ENCODE peak calls at places on chromosomes 7 and 10, in ten cellular contexts. One of them, this sample, is unnamed.

GRCh38 chr7:4725014-4725951 is 43.2 kb downstream of the FOXK1 start:
- DNase-seq in activated CD4-positive, alpha-beta T cell treated with anti-CD3 and anti-CD28 coated beads, Interleukin-2, amount 50 U/mL, for 1 hour: peak
- DNase-seq in CD8-positive, alpha-beta memory T cell: peak
- DNase-seq in effector CD8-positive, alpha-beta T cell: peak
- DNase-seq in ecto neural progenitor cell: peak
- DNase-seq in activated CD8-positive, alpha-beta T cell treated with anti-CD3 and anti-CD28 coated beads, Interleukin-2, amount 10 ng/mL, durations not matched to agents 7 days and 5 days: peak
- DNase-seq in T-helper 1 cell: peak
- DNase-seq in IMR-90: peak
- DNase-seq in sigmoid colon: peak
- DNase-seq in A549: peak
- DNase-seq in this sample: peak

GRCh38 chr10:37476285-37476684 is 350.9 kb downstream of the ANKRD30A start:
- DNase-seq in activated CD4-positive, alpha-beta T cell treated with anti-CD3 and anti-CD28 coated beads, Interleukin-2, amount 50 U/mL, for 1 hour: no peak
- DNase-seq in IMR-90: no peak
- DNase-seq in effector CD8-positive, alpha-beta T cell: no peak
- DNase-seq in A549: no peak
- DNase-seq in activated CD8-positive, alpha-beta T cell treated with anti-CD3 and anti-CD28 coated beads, Interleukin-2, amount 10 ng/mL, durations not matched to agents 7 days and 5 days: no peak
- DNase-seq in CD8-positive, alpha-beta memory T cell: no peak
- DNase-seq in sigmoid colon: no peak
- DNase-seq in T-helper 1 cell: no peak
- DNase-seq in ecto neural progenitor cell: no peak
- DNase-seq in this sample: no peak

GRCh38 chr10:112140110-112140755 is 43.3 kb downstream of the GPAM start:
- DNase-seq in IMR-90: peak
- DNase-seq in sigmoid colon: peak
- DNase-seq in effector CD8-positive, alpha-beta T cell: peak
- DNase-seq in A549: peak
- DNase-seq in CD8-positive, alpha-beta memory T cell: peak
- DNase-seq in activated CD8-positive, alpha-beta T cell treated with anti-CD3 and anti-CD28 coated beads, Interleukin-2, amount 10 ng/mL, durations not matched to agents 7 days and 5 days: peak
- DNase-seq in T-helper 1 cell: peak
- DNase-seq in activated CD4-positive, alpha-beta T cell treated with anti-CD3 and anti-CD28 coated beads, Interleukin-2, amount 50 U/mL, for 1 hour: peak
- DNase-seq in ecto neural progenitor cell: peak
- DNase-seq in this sample: peak

GRCh38 chr10:79409038-79410035 is 36.1 kb downstream of the ZCCHC24 start:
- DNase-seq in activated CD4-positive, alpha-beta T cell treated with anti-CD3 and anti-CD28 coated beads, Interleukin-2, amount 50 U/mL, for 1 hour: no peak
- DNase-seq in activated CD8-positive, alpha-beta T cell treated with anti-CD3 and anti-CD28 coated beads, Interleukin-2, amount 10 ng/mL, durations not matched to agents 7 days and 5 days: no peak
- DNase-seq in sigmoid colon: peak
- DNase-seq in T-helper 1 cell: no peak
- DNase-seq in IMR-90: no peak
- DNase-seq in CD8-positive, alpha-beta memory T cell: no peak
- DNase-seq in ecto neural progenitor cell: no peak
- DNase-seq in A549: no peak
- DNase-seq in effector CD8-positive, alpha-beta T cell: no peak
- DNase-seq in this sample: no peak

GRCh38 chr10:110725809-110726641 is 81.9 kb downstream of the RBM20 start:
- DNase-seq in IMR-90: peak
- DNase-seq in ecto neural progenitor cell: no peak
- DNase-seq in A549: no peak
- DNase-seq in activated CD8-positive, alpha-beta T cell treated with anti-CD3 and anti-CD28 coated beads, Interleukin-2, amount 10 ng/mL, durations not matched to agents 7 days and 5 days: no peak
- DNase-seq in sigmoid colon: no peak
- DNase-seq in effector CD8-positive, alpha-beta T cell: no peak
- DNase-seq in CD8-positive, alpha-beta memory T cell: no peak
- DNase-seq in T-helper 1 cell: no peak
- DNase-seq in activated CD4-positive, alpha-beta T cell treated with anti-CD3 and anti-CD28 coated beads, Interleukin-2, amount 50 U/mL, for 1 hour: no peak
- DNase-seq in this sample: no peak

GRCh38 chr10:94103192-94103591 is 109.5 kb downstream of the PLCE1 start:
- DNase-seq in T-helper 1 cell: no peak
- DNase-seq in ecto neural progenitor cell: no peak
- DNase-seq in IMR-90: no peak
- DNase-seq in effector CD8-positive, alpha-beta T cell: no peak
- DNase-seq in activated CD4-positive, alpha-beta T cell treated with anti-CD3 and anti-CD28 coated beads, Interleukin-2, amount 50 U/mL, for 1 hour: no peak
- DNase-seq in A549: no peak
- DNase-seq in sigmoid colon: no peak
- DNase-seq in activated CD8-positive, alpha-beta T cell treated with anti-CD3 and anti-CD28 coated beads, Interleukin-2, amount 10 ng/mL, durations not matched to agents 7 days and 5 days: no peak
- DNase-seq in CD8-positive, alpha-beta memory T cell: no peak
- DNase-seq in this sample: no peak

GRCh38 chr10:114631090-114631677 is 26.9 kb downstream of the ABLIM1 start:
- DNase-seq in effector CD8-positive, alpha-beta T cell: no peak
- DNase-seq in IMR-90: no peak
- DNase-seq in sigmoid colon: no peak
- DNase-seq in A549: no peak
- DNase-seq in ecto neural progenitor cell: no peak
- DNase-seq in CD8-positive, alpha-beta memory T cell: no peak
- DNase-seq in T-helper 1 cell: no peak
- DNase-seq in activated CD4-positive, alpha-beta T cell treated with anti-CD3 and anti-CD28 coated beads, Interleukin-2, amount 50 U/mL, for 1 hour: no peak
- DNase-seq in activated CD8-positive, alpha-beta T cell treated with anti-CD3 and anti-CD28 coated beads, Interleukin-2, amount 10 ng/mL, durations not matched to agents 7 days and 5 days: no peak
- DNase-seq in this sample: no peak

GRCh38 chr10:110610308-110610774 is 33.8 kb upstream of the RBM20 start:
- DNase-seq in activated CD4-positive, alpha-beta T cell treated with anti-CD3 and anti-CD28 coated beads, Interleukin-2, amount 50 U/mL, for 1 hour: peak
- DNase-seq in effector CD8-positive, alpha-beta T cell: peak
- DNase-seq in ecto neural progenitor cell: peak
- DNase-seq in sigmoid colon: no peak
- DNase-seq in activated CD8-positive, alpha-beta T cell treated with anti-CD3 and anti-CD28 coated beads, Interleukin-2, amount 10 ng/mL, durations not matched to agents 7 days and 5 days: peak
- DNase-seq in T-helper 1 cell: peak
- DNase-seq in A549: peak
- DNase-seq in IMR-90: peak
- DNase-seq in CD8-positive, alpha-beta memory T cell: peak
- DNase-seq in this sample: peak

GRCh38 chr7:22884911-22885823 is 62.5 kb upstream of the TOMM7 start:
- DNase-seq in CD8-positive, alpha-beta memory T cell: no peak
- DNase-seq in ecto neural progenitor cell: no peak
- DNase-seq in effector CD8-positive, alpha-beta T cell: no peak
- DNase-seq in sigmoid colon: no peak
- DNase-seq in IMR-90: peak
- DNase-seq in activated CD8-positive, alpha-beta T cell treated with anti-CD3 and anti-CD28 coated beads, Interleukin-2, amount 10 ng/mL, durations not matched to agents 7 days and 5 days: no peak
- DNase-seq in activated CD4-positive, alpha-beta T cell treated with anti-CD3 and anti-CD28 coated beads, Interleukin-2, amount 50 U/mL, for 1 hour: no peak
- DNase-seq in A549: no peak
- DNase-seq in T-helper 1 cell: peak
- DNase-seq in this sample: no peak

GRCh38 chr7:118006979-118007378 is 133.7 kb upstream of the CTTNBP2 start:
- DNase-seq in activated CD4-positive, alpha-beta T cell treated with anti-CD3 and anti-CD28 coated beads, Interleukin-2, amount 50 U/mL, for 1 hour: no peak
- DNase-seq in T-helper 1 cell: no peak
- DNase-seq in CD8-positive, alpha-beta memory T cell: no peak
- DNase-seq in effector CD8-positive, alpha-beta T cell: no peak
- DNase-seq in sigmoid colon: no peak
- DNase-seq in ecto neural progenitor cell: no peak
- DNase-seq in activated CD8-positive, alpha-beta T cell treated with anti-CD3 and anti-CD28 coated beads, Interleukin-2, amount 10 ng/mL, durations not matched to agents 7 days and 5 days: no peak
- DNase-seq in IMR-90: no peak
- DNase-seq in A549: no peak
- DNase-seq in this sample: no peak

GRCh38 chr10:51386248-51386885 is 312.1 kb downstream of the PRKG1 start:
- DNase-seq in T-helper 1 cell: no peak
- DNase-seq in sigmoid colon: no peak
- DNase-seq in effector CD8-positive, alpha-beta T cell: no peak
- DNase-seq in ecto neural progenitor cell: no peak
- DNase-seq in A549: no peak
- DNase-seq in CD8-positive, alpha-beta memory T cell: no peak
- DNase-seq in activated CD4-positive, alpha-beta T cell treated with anti-CD3 and anti-CD28 coated beads, Interleukin-2, amount 50 U/mL, for 1 hour: no peak
- DNase-seq in activated CD8-positive, alpha-beta T cell treated with anti-CD3 and anti-CD28 coated beads, Interleukin-2, amount 10 ng/mL, durations not matched to agents 7 days and 5 days: no peak
- DNase-seq in IMR-90: peak
- DNase-seq in this sample: no peak

GRCh38 chr10:50316695-50317648 is 65.7 kb upstream of the ASAH2 start:
- DNase-seq in activated CD4-positive, alpha-beta T cell treated with anti-CD3 and anti-CD28 coated beads, Interleukin-2, amount 50 U/mL, for 1 hour: no peak
- DNase-seq in sigmoid colon: no peak
- DNase-seq in IMR-90: peak
- DNase-seq in ecto neural progenitor cell: no peak
- DNase-seq in T-helper 1 cell: no peak
- DNase-seq in A549: no peak
- DNase-seq in activated CD8-positive, alpha-beta T cell treated with anti-CD3 and anti-CD28 coated beads, Interleukin-2, amount 10 ng/mL, durations not matched to agents 7 days and 5 days: no peak
- DNase-seq in effector CD8-positive, alpha-beta T cell: no peak
- DNase-seq in CD8-positive, alpha-beta memory T cell: no peak
- DNase-seq in this sample: no peak

GRCh38 chr7:105173586-105173985 is 159.6 kb downstream of the KMT2E start:
- DNase-seq in T-helper 1 cell: no peak
- DNase-seq in activated CD8-positive, alpha-beta T cell treated with anti-CD3 and anti-CD28 coated beads, Interleukin-2, amount 10 ng/mL, durations not matched to agents 7 days and 5 days: no peak
- DNase-seq in effector CD8-positive, alpha-beta T cell: no peak
- DNase-seq in A549: no peak
- DNase-seq in ecto neural progenitor cell: no peak
- DNase-seq in activated CD4-positive, alpha-beta T cell treated with anti-CD3 and anti-CD28 coated beads, Interleukin-2, amount 50 U/mL, for 1 hour: no peak
- DNase-seq in IMR-90: no peak
- DNase-seq in CD8-positive, alpha-beta memory T cell: no peak
- DNase-seq in sigmoid colon: no peak
- DNase-seq in this sample: no peak

GRCh38 chr7:16114633-16115032 is 306.7 kb downstream of the CRPPA start:
- DNase-seq in ecto neural progenitor cell: no peak
- DNase-seq in effector CD8-positive, alpha-beta T cell: no peak
- DNase-seq in T-helper 1 cell: no peak
- DNase-seq in sigmoid colon: no peak
- DNase-seq in IMR-90: peak
- DNase-seq in A549: no peak
- DNase-seq in activated CD8-positive, alpha-beta T cell treated with anti-CD3 and anti-CD28 coated beads, Interleukin-2, amount 10 ng/mL, durations not matched to agents 7 days and 5 days: no peak
- DNase-seq in CD8-positive, alpha-beta memory T cell: no peak
- DNase-seq in activated CD4-positive, alpha-beta T cell treated with anti-CD3 and anti-CD28 coated beads, Interleukin-2, amount 50 U/mL, for 1 hour: no peak
- DNase-seq in this sample: no peak

GRCh38 chr10:88730864-88731263 is 24.8 kb downstream of the LIPK start:
- DNase-seq in sigmoid colon: no peak
- DNase-seq in effector CD8-positive, alpha-beta T cell: no peak
- DNase-seq in T-helper 1 cell: no peak
- DNase-seq in ecto neural progenitor cell: no peak
- DNase-seq in IMR-90: no peak
- DNase-seq in CD8-positive, alpha-beta memory T cell: no peak
- DNase-seq in activated CD4-positive, alpha-beta T cell treated with anti-CD3 and anti-CD28 coated beads, Interleukin-2, amount 50 U/mL, for 1 hour: no peak
- DNase-seq in A549: no peak
- DNase-seq in activated CD8-positive, alpha-beta T cell treated with anti-CD3 and anti-CD28 coated beads, Interleukin-2, amount 10 ng/mL, durations not matched to agents 7 days and 5 days: no peak
- DNase-seq in this sample: no peak

GRCh38 chr7:117008849-117009531 is 55.7 kb downstream of the ST7 start:
- DNase-seq in CD8-positive, alpha-beta memory T cell: peak
- DNase-seq in T-helper 1 cell: peak
- DNase-seq in IMR-90: peak
- DNase-seq in sigmoid colon: no peak
- DNase-seq in ecto neural progenitor cell: no peak
- DNase-seq in activated CD8-positive, alpha-beta T cell treated with anti-CD3 and anti-CD28 coated beads, Interleukin-2, amount 10 ng/mL, durations not matched to agents 7 days and 5 days: peak
- DNase-seq in effector CD8-positive, alpha-beta T cell: no peak
- DNase-seq in activated CD4-positive, alpha-beta T cell treated with anti-CD3 and anti-CD28 coated beads, Interleukin-2, amount 50 U/mL, for 1 hour: no peak
- DNase-seq in A549: no peak
- DNase-seq in this sample: no peak

GRCh38 chr10:27783660-27784059 is 38.0 kb upstream of the MKX start:
- DNase-seq in T-helper 1 cell: peak
- DNase-seq in CD8-positive, alpha-beta memory T cell: no peak
- DNase-seq in A549: peak
- DNase-seq in activated CD4-positive, alpha-beta T cell treated with anti-CD3 and anti-CD28 coated beads, Interleukin-2, amount 50 U/mL, for 1 hour: peak
- DNase-seq in effector CD8-positive, alpha-beta T cell: no peak
- DNase-seq in ecto neural progenitor cell: peak
- DNase-seq in IMR-90: peak
- DNase-seq in activated CD8-positive, alpha-beta T cell treated with anti-CD3 and anti-CD28 coated beads, Interleukin-2, amount 10 ng/mL, durations not matched to agents 7 days and 5 days: peak
- DNase-seq in sigmoid colon: no peak
- DNase-seq in this sample: no peak

GRCh38 chr7:118657391-118658005 is 433.0 kb downstream of the ANKRD7 start:
- DNase-seq in T-helper 1 cell: no peak
- DNase-seq in activated CD8-positive, alpha-beta T cell treated with anti-CD3 and anti-CD28 coated beads, Interleukin-2, amount 10 ng/mL, durations not matched to agents 7 days and 5 days: no peak
- DNase-seq in IMR-90: no peak
- DNase-seq in ecto neural progenitor cell: no peak
- DNase-seq in CD8-positive, alpha-beta memory T cell: no peak
- DNase-seq in A549: no peak
- DNase-seq in activated CD4-positive, alpha-beta T cell treated with anti-CD3 and anti-CD28 coated beads, Interleukin-2, amount 50 U/mL, for 1 hour: no peak
- DNase-seq in effector CD8-positive, alpha-beta T cell: no peak
- DNase-seq in sigmoid colon: no peak
- DNase-seq in this sample: no peak

GRCh38 chr10:119279441-119279840 is 72.1 kb downstream of the GRK5 start:
- DNase-seq in IMR-90: no peak
- DNase-seq in ecto neural progenitor cell: no peak
- DNase-seq in sigmoid colon: no peak
- DNase-seq in effector CD8-positive, alpha-beta T cell: no peak
- DNase-seq in CD8-positive, alpha-beta memory T cell: no peak
- DNase-seq in A549: no peak
- DNase-seq in activated CD4-positive, alpha-beta T cell treated with anti-CD3 and anti-CD28 coated beads, Interleukin-2, amount 50 U/mL, for 1 hour: no peak
- DNase-seq in T-helper 1 cell: no peak
- DNase-seq in activated CD8-positive, alpha-beta T cell treated with anti-CD3 and anti-CD28 coated beads, Interleukin-2, amount 10 ng/mL, durations not matched to agents 7 days and 5 days: no peak
- DNase-seq in this sample: no peak

GRCh38 chr10:2772791-2773644 is 294.3 kb upstream of the PFKP start:
- DNase-seq in CD8-positive, alpha-beta memory T cell: no peak
- DNase-seq in sigmoid colon: no peak
- DNase-seq in T-helper 1 cell: no peak
- DNase-seq in IMR-90: no peak
- DNase-seq in effector CD8-positive, alpha-beta T cell: no peak
- DNase-seq in A549: no peak
- DNase-seq in activated CD4-positive, alpha-beta T cell treated with anti-CD3 and anti-CD28 coated beads, Interleukin-2, amount 50 U/mL, for 1 hour: no peak
- DNase-seq in activated CD8-positive, alpha-beta T cell treated with anti-CD3 and anti-CD28 coated beads, Interleukin-2, amount 10 ng/mL, durations not matched to agents 7 days and 5 days: no peak
- DNase-seq in ecto neural progenitor cell: no peak
- DNase-seq in this sample: no peak

GRCh38 chr10:43045246-43045621 is 31.6 kb upstream of the RET start:
- DNase-seq in T-helper 1 cell: no peak
- DNase-seq in IMR-90: no peak
- DNase-seq in A549: no peak
- DNase-seq in ecto neural progenitor cell: peak
- DNase-seq in activated CD8-positive, alpha-beta T cell treated with anti-CD3 and anti-CD28 coated beads, Interleukin-2, amount 10 ng/mL, durations not matched to agents 7 days and 5 days: no peak
- DNase-seq in sigmoid colon: peak
- DNase-seq in CD8-positive, alpha-beta memory T cell: no peak
- DNase-seq in activated CD4-positive, alpha-beta T cell treated with anti-CD3 and anti-CD28 coated beads, Interleukin-2, amount 50 U/mL, for 1 hour: no peak
- DNase-seq in effector CD8-positive, alpha-beta T cell: no peak
- DNase-seq in this sample: no peak

GRCh38 chr10:98528166-98528784 is 81.5 kb upstream of the HPS1 start:
- DNase-seq in IMR-90: peak
- DNase-seq in effector CD8-positive, alpha-beta T cell: no peak
- DNase-seq in activated CD8-positive, alpha-beta T cell treated with anti-CD3 and anti-CD28 coated beads, Interleukin-2, amount 10 ng/mL, durations not matched to agents 7 days and 5 days: no peak
- DNase-seq in CD8-positive, alpha-beta memory T cell: no peak
- DNase-seq in T-helper 1 cell: no peak
- DNase-seq in ecto neural progenitor cell: no peak
- DNase-seq in activated CD4-positive, alpha-beta T cell treated with anti-CD3 and anti-CD28 coated beads, Interleukin-2, amount 50 U/mL, for 1 hour: no peak
- DNase-seq in sigmoid colon: no peak
- DNase-seq in A549: no peak
- DNase-seq in this sample: no peak

GRCh38 chr7:148242271-148242801 is 348.2 kb upstream of the C7orf33 start:
- DNase-seq in ecto neural progenitor cell: peak
- DNase-seq in T-helper 1 cell: peak
- DNase-seq in sigmoid colon: no peak
- DNase-seq in CD8-positive, alpha-beta memory T cell: no peak
- DNase-seq in effector CD8-positive, alpha-beta T cell: no peak
- DNase-seq in activated CD4-positive, alpha-beta T cell treated with anti-CD3 and anti-CD28 coated beads, Interleukin-2, amount 50 U/mL, for 1 hour: no peak
- DNase-seq in IMR-90: peak
- DNase-seq in activated CD8-positive, alpha-beta T cell treated with anti-CD3 and anti-CD28 coated beads, Interleukin-2, amount 10 ng/mL, durations not matched to agents 7 days and 5 days: no peak
- DNase-seq in A549: peak
- DNase-seq in this sample: no peak

GRCh38 chr7:72411419-72411818 is 719 bp downstream of the CALN1 start:
- DNase-seq in CD8-positive, alpha-beta memory T cell: no peak
- DNase-seq in ecto neural progenitor cell: no peak
- DNase-seq in effector CD8-positive, alpha-beta T cell: no peak
- DNase-seq in activated CD8-positive, alpha-beta T cell treated with anti-CD3 and anti-CD28 coated beads, Interleukin-2, amount 10 ng/mL, durations not matched to agents 7 days and 5 days: no peak
- DNase-seq in A549: no peak
- DNase-seq in activated CD4-positive, alpha-beta T cell treated with anti-CD3 and anti-CD28 coated beads, Interleukin-2, amount 50 U/mL, for 1 hour: no peak
- DNase-seq in sigmoid colon: no peak
- DNase-seq in T-helper 1 cell: no peak
- DNase-seq in IMR-90: no peak
- DNase-seq in this sample: no peak

GRCh38 chr7:127979728-127980126 is 51.5 kb downstream of the LRRC4 start:
- DNase-seq in activated CD8-positive, alpha-beta T cell treated with anti-CD3 and anti-CD28 coated beads, Interleukin-2, amount 10 ng/mL, durations not matched to agents 7 days and 5 days: no peak
- DNase-seq in effector CD8-positive, alpha-beta T cell: no peak
- DNase-seq in ecto neural progenitor cell: no peak
- DNase-seq in activated CD4-positive, alpha-beta T cell treated with anti-CD3 and anti-CD28 coated beads, Interleukin-2, amount 50 U/mL, for 1 hour: no peak
- DNase-seq in CD8-positive, alpha-beta memory T cell: no peak
- DNase-seq in T-helper 1 cell: no peak
- DNase-seq in A549: no peak
- DNase-seq in sigmoid colon: no peak
- DNase-seq in IMR-90: peak
- DNase-seq in this sample: no peak

GRCh38 chr7:96221888-96222287 is 100.0 kb downstream of the SLC25A13 start:
- DNase-seq in IMR-90: no peak
- DNase-seq in sigmoid colon: no peak
- DNase-seq in CD8-positive, alpha-beta memory T cell: no peak
- DNase-seq in T-helper 1 cell: no peak
- DNase-seq in effector CD8-positive, alpha-beta T cell: no peak
- DNase-seq in activated CD4-positive, alpha-beta T cell treated with anti-CD3 and anti-CD28 coated beads, Interleukin-2, amount 50 U/mL, for 1 hour: no peak
- DNase-seq in A549: no peak
- DNase-seq in ecto neural progenitor cell: no peak
- DNase-seq in activated CD8-positive, alpha-beta T cell treated with anti-CD3 and anti-CD28 coated beads, Interleukin-2, amount 10 ng/mL, durations not matched to agents 7 days and 5 days: no peak
- DNase-seq in this sample: no peak

GRCh38 chr7:154928136-154929005 is 74.6 kb downstream of the PAXIP1 start:
- DNase-seq in CD8-positive, alpha-beta memory T cell: peak
- DNase-seq in IMR-90: peak
- DNase-seq in activated CD4-positive, alpha-beta T cell treated with anti-CD3 and anti-CD28 coated beads, Interleukin-2, amount 50 U/mL, for 1 hour: peak
- DNase-seq in A549: peak
- DNase-seq in effector CD8-positive, alpha-beta T cell: no peak
- DNase-seq in sigmoid colon: no peak
- DNase-seq in ecto neural progenitor cell: peak
- DNase-seq in activated CD8-positive, alpha-beta T cell treated with anti-CD3 and anti-CD28 coated beads, Interleukin-2, amount 10 ng/mL, durations not matched to agents 7 days and 5 days: peak
- DNase-seq in T-helper 1 cell: peak
- DNase-seq in this sample: peak

GRCh38 chr7:120600607-120601006 is 257.3 kb downstream of the TSPAN12 start:
- DNase-seq in effector CD8-positive, alpha-beta T cell: no peak
- DNase-seq in A549: no peak
- DNase-seq in CD8-positive, alpha-beta memory T cell: no peak
- DNase-seq in activated CD4-positive, alpha-beta T cell treated with anti-CD3 and anti-CD28 coated beads, Interleukin-2, amount 50 U/mL, for 1 hour: no peak
- DNase-seq in sigmoid colon: no peak
- DNase-seq in ecto neural progenitor cell: no peak
- DNase-seq in T-helper 1 cell: no peak
- DNase-seq in IMR-90: no peak
- DNase-seq in activated CD8-positive, alpha-beta T cell treated with anti-CD3 and anti-CD28 coated beads, Interleukin-2, amount 10 ng/mL, durations not matched to agents 7 days and 5 days: no peak
- DNase-seq in this sample: no peak

This sample was measured in activated effector memory CD4-positive, alpha-beta T cell treated with anti-CD3 and anti-CD28 coated beads, Interleukin-2, amount 50 U/mL, for 16 hours.